ENCODE peak calls at places on chromosomes 16 and 17, in ten cellular contexts. X is uterus, V is cardiac muscle cell, D is IMR-90, E is endothelial cell of umbilical vein, H is A673, G is OCI-LY7, K is heart right ventricle, I is thoracic aorta, Z is A549. C is an unnamed sample. For H3K4me1, the result is how much of the 10 kb centered on the place peaks cover.

GRCh38 chr16:85151603-85152413 is 39.5 kb upstream of the CIBAR2 start:
- DNase-seq in V (peak), H (peak), X (peak), G (no peak), Z (no peak), K (peak), E (peak), I (peak), D (peak), C (peak)

GRCh38 chr17:66564992-66565465 is 262.6 kb downstream of the PRKCA start:
- DNase-seq in I (no peak), K (no peak), Z (no peak), H (peak), D (peak), G (no peak), V (peak), X (no peak), E (no peak), C (no peak)

GRCh38 chr16:72311426-72311825 is 139.5 kb upstream of the PMFBP1 start:
- DNase-seq in Z (no peak), E (no peak), X (no peak), K (no peak), G (no peak), I (no peak), V (peak), H (no peak), D (peak), C (peak)

GRCh38 chr17:32912218-32912897 is 15.6 kb upstream of the TMEM98 start:
- DNase-seq in I (peak), D (peak), Z (peak), K (peak), X (peak), G (no peak), E (peak), V (peak), H (no peak), C (peak)

GRCh38 chr16:50314665-50315064 is 48.3 kb downstream of the ADCY7 start:
- DNase-seq in G (no peak), H (no peak), E (no peak), K (no peak), V (no peak), Z (no peak), X (no peak), I (no peak), D (no peak), C (no peak)

GRCh38 chr17:31349454-31349853 is 28.0 kb upstream of the EVI2A start:
- DNase-seq in I (no peak), D (no peak), X (no peak), E (no peak), H (no peak), G (no peak), Z (no peak), V (no peak), K (no peak), C (no peak)

GRCh38 chr16:29951966-29952365 is 9.9 kb upstream of the TMEM219 start:
- DNase-seq in D (no peak), H (no peak), V (no peak), K (no peak), Z (peak), I (no peak), X (no peak), E (no peak), G (no peak), C (no peak)

GRCh38 chr16:9058211-9058610 is 33.2 kb upstream of the HAPSTR1 start:
- DNase-seq in E (no peak), I (no peak), Z (no peak), H (no peak), K (no peak), X (no peak), G (no peak), D (no peak), V (no peak), C (no peak)

GRCh38 chr17:78176548-78177025 is 8.2 kb downstream of the SYNGR2 start:
- DNase-seq in X (peak), V (peak), D (peak), K (peak), E (peak), I (no peak), H (peak), G (peak), Z (peak), C (no peak)

GRCh38 chr17:4175921-4176802 is 33.2 kb downstream of the CYB5D2 start:
- DNase-seq in E (no peak), K (no peak), Z (no peak), V (no peak), H (no peak), G (no peak), X (no peak), I (no peak), D (peak), C (peak)

GRCh38 chr16:17145029-17145428 is 325.7 kb downstream of the XYLT1 start:
- DNase-seq in G (no peak), V (no peak), I (no peak), X (no peak), D (no peak), K (no peak), Z (no peak), H (no peak), E (no peak), C (no peak)

GRCh38 chr16:2904100-2904921 is 7.4 kb upstream of the FLYWCH1 start:
- DNase-seq in V (peak), K (peak), D (peak), Z (peak), H (peak), X (peak), I (peak), E (peak), G (peak), C (peak)

GRCh38 chr16:66474750-66475199 is 47.7 kb downstream of the BEAN1 start:
- DNase-seq in X (no peak), I (no peak), D (no peak), K (no peak), V (no peak), H (peak), Z (no peak), G (peak), E (peak), C (peak)

GRCh38 chr17:58538801-58539410 is 24.5 kb upstream of the MTMR4 start:
- DNase-seq in K (no peak), G (no peak), E (no peak), H (no peak), V (peak), D (no peak), Z (no peak), I (no peak), X (no peak), C (no peak)

GRCh38 chr17:50630524-50631194 is 4.0 kb upstream of the ABCC3 start:
- DNase-seq in I (no peak), H (no peak), X (no peak), D (no peak), G (peak), V (peak), Z (peak), K (peak), E (peak), C (peak)

GRCh38 chr17:64067642-64068041 is 47.2 kb upstream of the ICAM2 start:
- DNase-seq in H (no peak), V (no peak), D (peak), X (no peak), Z (no peak), I (no peak), K (no peak), E (no peak), G (no peak), C (no peak)

GRCh38 chr17:35011671-35012216 is 31.4 kb downstream of the LIG3 start:
- DNase-seq in X (no peak), E (no peak), I (no peak), G (no peak), D (peak), K (no peak), H (no peak), Z (no peak), V (no peak), C (peak)

GRCh38 chr17:155576-155975 is 18.2 kb downstream of the SCGB1C2 start:
- DNase-seq in I (no peak), K (no peak), Z (no peak), X (no peak), E (no peak), H (no peak), V (no peak), D (no peak), G (no peak), C (no peak)

GRCh38 chr16:78817442-78817829 is 718.0 kb downstream of the WWOX start:
- DNase-seq in X (no peak), H (no peak), Z (no peak), D (no peak), G (no peak), E (no peak), V (no peak), K (peak), I (no peak), C (no peak)

GRCh38 chr16:5791011-5791410 is 693.4 kb upstream of the EEF2KMT start:
- DNase-seq in X (no peak), K (no peak), Z (no peak), G (no peak), H (peak), I (no peak), E (no peak), V (no peak), D (no peak), C (no peak)

GRCh38 chr16:25187491-25187795 is 29.3 kb upstream of the AQP8 start:
- DNase-seq in V (no peak), X (no peak), D (no peak), I (no peak), G (no peak), K (no peak), Z (no peak), E (no peak), H (no peak), C (no peak)

GRCh38 chr17:83109793-83110645 is 30.6 kb downstream of the METRNL start:
- DNase-seq in V (peak), E (peak), D (peak), H (peak), K (peak), X (peak), I (peak), Z (peak), G (no peak), C (peak)

GRCh38 chr17:2302740-2303277 is 776 bp downstream of the SMG6 start:
- DNase-seq in E (no peak), K (no peak), H (peak), I (no peak), V (no peak), G (peak), X (no peak), D (peak), Z (no peak), C (no peak)

GRCh38 chr17:64250211-64250835 is 12.7 kb downstream of the TEX2 start:
- DNase-seq in E (no peak), H (no peak), X (no peak), K (no peak), Z (no peak), V (no peak), G (no peak), I (no peak), D (no peak), C (no peak)

GRCh38 chr17:67829331-67829730 is 4.0 kb downstream of the BPTF start:
- DNase-seq in E (no peak), D (no peak), V (no peak), X (no peak), Z (no peak), I (no peak), K (no peak), H (no peak), G (peak), C (no peak)

GRCh38 chr17:82299452-82299851 is 18.0 kb downstream of the CD7 start:
- DNase-seq in H (no peak), I (no peak), D (no peak), X (no peak), K (no peak), V (no peak), Z (no peak), E (no peak), G (no peak), C (no peak)

DNA sequence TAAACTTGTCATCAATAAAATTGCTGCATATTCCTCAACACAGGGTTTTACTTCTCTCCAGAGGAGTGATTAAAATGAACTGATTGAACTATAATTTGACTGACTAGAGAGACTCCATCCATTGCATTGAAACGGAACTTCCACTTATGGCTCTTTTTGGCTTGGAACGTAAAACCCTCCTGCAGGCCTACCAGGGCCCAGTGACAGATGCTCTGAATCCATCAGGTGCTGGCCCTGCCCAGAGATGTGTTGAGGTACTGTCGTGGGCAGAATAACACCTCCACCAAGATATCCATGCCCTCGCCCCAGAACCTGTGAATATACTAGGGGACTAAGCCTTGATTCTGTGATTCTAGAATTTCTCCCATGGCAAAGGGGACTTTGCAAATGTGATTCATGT is 45.4 kb downstream of the CBLN1 start:
- DNase-seq in H (no peak), D (no peak), Z (no peak), G (no peak), E (no peak), I (no peak), K (no peak), X (no peak), V (no peak), C (no peak)
- H3K4me1 ChIP-seq in H (under half), D (under half), Z (under half), G (under half), E (under half), I (under half), K (under half), X (under half), V (under half), C (under half)

DNA sequence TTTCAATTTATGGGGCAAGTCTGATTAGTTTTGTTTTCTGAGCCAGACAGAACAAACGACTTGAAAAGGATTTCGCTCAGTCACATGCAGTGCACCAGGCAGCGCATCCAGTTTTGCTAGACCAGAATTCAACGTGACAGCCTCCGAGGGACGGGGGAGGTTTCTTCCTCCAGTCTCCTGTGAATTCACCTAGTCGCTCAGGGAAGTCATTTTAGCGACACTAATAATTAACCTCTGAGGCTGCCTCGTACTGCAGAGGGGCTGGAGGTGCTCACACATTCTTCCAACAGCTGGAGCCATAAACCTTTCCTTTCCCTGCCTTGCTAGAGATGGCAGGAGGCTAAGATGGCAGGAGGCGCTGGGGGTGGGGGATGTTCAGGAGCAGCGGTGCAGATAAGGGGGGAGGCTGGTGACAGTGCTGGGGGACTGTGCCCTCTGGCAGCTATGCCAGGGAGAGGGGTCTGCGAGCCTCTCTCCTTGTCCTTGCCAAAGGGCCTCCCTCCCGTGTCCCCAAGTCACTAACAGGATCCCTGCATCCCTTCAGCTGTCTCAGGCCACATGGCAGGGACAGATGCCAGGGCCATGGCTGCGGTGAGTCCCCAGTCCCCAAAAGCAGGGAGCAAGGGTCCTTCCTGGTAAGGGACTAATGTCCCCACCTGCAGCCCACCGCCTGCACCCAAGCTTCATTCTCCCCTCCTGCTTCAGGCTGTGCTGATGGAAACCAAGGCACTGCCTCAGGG is 24.1 kb downstream of the MXRA7 start:
- DNase-seq in H (no peak), X (no peak), K (no peak), E (no peak), D (no peak), V (no peak), I (no peak), Z (no peak), G (no peak), C (no peak)
- H3K4me1 ChIP-seq in H (under half), X (under half), K (half or more), E (under half), D (under half), V (under half), I (under half), Z (under half), G (under half), C (half or more)

GRCh38 chr16:57534881-57535658 is 1.3 kb downstream of the CCDC102A start:
- DNase-seq in K (peak), E (no peak), X (peak), V (no peak), H (no peak), Z (no peak), D (no peak), I (no peak), G (no peak), C (no peak)

GRCh38 chr16:57535680-57536305 is 578 bp downstream of the CCDC102A start:
- DNase-seq in X (peak), D (peak), H (peak), V (peak), E (peak), G (peak), I (peak), K (peak), Z (peak), C (peak)

GRCh38 chr16:57533618-57534336 is 2.6 kb downstream of the CCDC102A start:
- DNase-seq in E (peak), H (no peak), K (peak), G (no peak), D (no peak), V (no peak), X (peak), Z (no peak), I (no peak), C (peak)

GRCh38 chr16:57533366-57533617 is 3.1 kb downstream of the CCDC102A start:
- DNase-seq in G (no peak), I (no peak), H (no peak), D (no peak), K (peak), Z (no peak), V (no peak), X (peak), E (no peak), C (no peak)

DNA sequence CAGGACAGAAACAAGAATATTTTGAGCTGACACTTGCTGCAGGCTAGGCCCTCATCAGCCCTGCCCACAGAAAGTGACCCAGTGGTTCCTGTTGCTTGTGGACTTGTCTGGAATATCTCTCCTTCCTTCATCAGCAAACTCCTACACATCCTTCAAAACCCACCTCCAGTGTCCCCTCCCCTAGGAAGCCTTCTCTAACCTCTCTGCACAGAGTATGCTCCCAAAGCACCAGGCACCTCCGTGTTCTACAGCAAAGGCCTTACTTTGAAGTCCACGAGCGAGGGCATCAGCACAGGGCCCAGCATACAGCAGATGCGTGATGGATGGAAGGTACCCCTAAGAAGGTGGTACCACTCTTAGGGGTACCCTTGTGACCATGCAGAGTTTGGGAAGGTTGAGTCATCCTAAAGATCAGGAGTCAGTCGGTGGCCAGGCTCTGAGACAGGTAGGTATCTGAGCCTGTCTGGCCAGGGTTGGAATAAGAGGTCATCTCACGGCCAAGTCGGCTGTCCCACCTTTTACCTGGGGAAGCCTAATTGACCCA is 2.0 kb downstream of the CCDC102A start:
- DNase-seq in K (peak), X (peak), G (no peak), E (no peak), I (no peak), H (no peak), D (no peak), Z (no peak), V (no peak), C (no peak)
- H3K4me1 ChIP-seq in K (half or more), X (under half), G (half or more), E (under half), I (under half), H (under half), D (under half), Z (half or more), V (under half), C (under half)

DNA sequence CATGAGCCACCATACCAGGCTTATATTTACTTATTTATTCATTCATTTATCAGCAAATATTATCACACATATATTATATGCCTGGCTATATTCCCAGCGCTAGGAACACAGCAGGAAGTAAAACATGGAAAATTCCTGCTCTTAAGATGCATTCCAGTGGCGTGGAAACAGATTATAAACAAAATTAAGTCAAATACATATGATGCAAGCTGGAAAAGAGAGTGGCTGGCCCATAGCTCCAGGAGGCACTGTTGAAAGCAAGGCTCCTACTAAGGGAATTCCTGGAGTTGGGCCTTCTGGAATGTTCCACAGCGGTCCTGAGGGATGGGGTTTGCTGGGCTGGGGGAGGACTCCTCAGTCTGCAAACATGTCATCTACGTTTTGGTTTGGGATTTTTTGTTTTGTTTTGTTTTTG is 18.4 kb downstream of the ADCY9 start:
- DNase-seq in D (peak), I (no peak), X (no peak), E (peak), V (peak), H (no peak), K (no peak), Z (peak), G (no peak), C (no peak)
- H3K4me1 ChIP-seq in D (under half), I (under half), X (under half), E (under half), V (under half), H (under half), K (under half), Z (half or more), G (under half), C (under half)

DNA sequence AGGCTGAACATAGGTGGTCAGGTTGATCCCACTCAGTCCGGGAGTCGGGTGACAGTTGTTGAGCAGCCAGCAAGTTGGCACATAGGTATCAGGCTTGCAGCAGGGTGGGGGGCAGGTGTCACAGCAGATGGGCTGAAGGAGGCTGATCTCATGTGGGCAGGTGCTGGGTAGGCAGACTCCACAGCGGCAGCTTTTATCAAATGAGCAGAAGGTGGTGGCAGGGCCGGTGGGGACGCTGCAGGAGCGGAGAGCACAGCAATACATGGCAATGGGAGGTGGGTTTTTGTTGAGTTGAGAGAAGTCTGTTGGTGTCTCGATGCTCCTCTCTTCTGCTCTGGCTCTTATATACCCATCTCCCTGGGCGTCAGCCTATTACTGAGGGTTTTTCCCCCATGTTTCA is at the start of gene KRTAP3-1:
- DNase-seq in K (no peak), I (no peak), H (no peak), D (no peak), E (no peak), X (no peak), G (no peak), V (no peak), Z (no peak), C (no peak)
- H3K4me1 ChIP-seq in K (under half), I (under half), H (under half), D (under half), E (under half), X (under half), G (under half), V (under half), Z (under half), C (under half)

GRCh38 chr16:81440888-81441663 is 3.5 kb upstream of the CMIP start:
- DNase-seq in V (no peak), I (no peak), E (no peak), D (no peak), Z (no peak), H (no peak), K (no peak), G (no peak), X (no peak), C (no peak)
- H3K4me1 ChIP-seq in V (under half), I (under half), E (under half), D (under half), Z (under half), H (under half), K (under half), G (under half), X (under half), C (under half)

C was measured in SJCRH30.